ENCODE peak calls at places on chromosome 10, in nine cellular contexts. One of them, this sample, is unnamed.

GRCh38 chr10:28284126-28284525 is 18.7 kb downstream of the MPP7 start:
- DNase-seq in Calu3: no peak
- DNase-seq in GM13977: no peak
- DNase-seq in naive thymus-derived CD4-positive, alpha-beta T cell: no peak
- DNase-seq in NCI-H524 treated with DMSO at 0.1 percent for 48 hours: no peak
- DNase-seq in natural killer cell treated with Interleukin-12 subunit alpha and Interleukin-12 subunit beta and Interleukin-15 and Interleukin-18, amount 100 ng/mL, for 72 hours: no peak
- DNase-seq in stimulated activated naive CD8-positive, alpha-beta T cell treated with anti-CD3 and anti-CD28 coated beads, Interleukin-15, Interleukin-2, amounts not matched to agents 100 U/mL and 50 U/mL, for 24 hours: no peak
- DNase-seq in hippocampal formation: no peak
- DNase-seq in T-helper 22 cell: no peak
- DNase-seq in this sample: no peak

GRCh38 chr10:92598321-92598720 is 5.4 kb downstream of the KIF11 start:
- DNase-seq in Calu3: no peak
- DNase-seq in GM13977: no peak
- DNase-seq in naive thymus-derived CD4-positive, alpha-beta T cell: no peak
- DNase-seq in NCI-H524 treated with DMSO at 0.1 percent for 48 hours: no peak
- DNase-seq in natural killer cell treated with Interleukin-12 subunit alpha and Interleukin-12 subunit beta and Interleukin-15 and Interleukin-18, amount 100 ng/mL, for 72 hours: no peak
- DNase-seq in stimulated activated naive CD8-positive, alpha-beta T cell treated with anti-CD3 and anti-CD28 coated beads, Interleukin-15, Interleukin-2, amounts not matched to agents 100 U/mL and 50 U/mL, for 24 hours: no peak
- DNase-seq in hippocampal formation: no peak
- DNase-seq in T-helper 22 cell: no peak
- DNase-seq in this sample: no peak

GRCh38 chr10:68897336-68897741 is 3.8 kb upstream of the DDX50 start:
- DNase-seq in Calu3: peak; percentile 70
- DNase-seq in GM13977: peak; percentile 43
- DNase-seq in naive thymus-derived CD4-positive, alpha-beta T cell: no peak
- DNase-seq in NCI-H524 treated with DMSO at 0.1 percent for 48 hours: peak; percentile 1
- DNase-seq in natural killer cell treated with Interleukin-12 subunit alpha and Interleukin-12 subunit beta and Interleukin-15 and Interleukin-18, amount 100 ng/mL, for 72 hours: no peak
- DNase-seq in stimulated activated naive CD8-positive, alpha-beta T cell treated with anti-CD3 and anti-CD28 coated beads, Interleukin-15, Interleukin-2, amounts not matched to agents 100 U/mL and 50 U/mL, for 24 hours: peak; percentile 34
- DNase-seq in hippocampal formation: peak; percentile 89
- DNase-seq in T-helper 22 cell: no peak
- DNase-seq in this sample: peak; percentile 28

GRCh38 chr10:103145046-103145445 is 48.0 kb downstream of the NT5C2 start:
- DNase-seq in Calu3: no peak
- DNase-seq in GM13977: no peak
- DNase-seq in naive thymus-derived CD4-positive, alpha-beta T cell: no peak
- DNase-seq in NCI-H524 treated with DMSO at 0.1 percent for 48 hours: no peak
- DNase-seq in natural killer cell treated with Interleukin-12 subunit alpha and Interleukin-12 subunit beta and Interleukin-15 and Interleukin-18, amount 100 ng/mL, for 72 hours: no peak
- DNase-seq in stimulated activated naive CD8-positive, alpha-beta T cell treated with anti-CD3 and anti-CD28 coated beads, Interleukin-15, Interleukin-2, amounts not matched to agents 100 U/mL and 50 U/mL, for 24 hours: no peak
- DNase-seq in hippocampal formation: no peak
- DNase-seq in T-helper 22 cell: no peak
- DNase-seq in this sample: no peak

GRCh38 chr10:110115784-110116520 is 91.5 kb upstream of the MXI1 start:
- DNase-seq in Calu3: no peak
- DNase-seq in GM13977: no peak
- DNase-seq in naive thymus-derived CD4-positive, alpha-beta T cell: no peak
- DNase-seq in NCI-H524 treated with DMSO at 0.1 percent for 48 hours: no peak
- DNase-seq in natural killer cell treated with Interleukin-12 subunit alpha and Interleukin-12 subunit beta and Interleukin-15 and Interleukin-18, amount 100 ng/mL, for 72 hours: no peak
- DNase-seq in stimulated activated naive CD8-positive, alpha-beta T cell treated with anti-CD3 and anti-CD28 coated beads, Interleukin-15, Interleukin-2, amounts not matched to agents 100 U/mL and 50 U/mL, for 24 hours: no peak
- DNase-seq in hippocampal formation: no peak
- DNase-seq in T-helper 22 cell: no peak
- DNase-seq in this sample: no peak

GRCh38 chr10:131886181-131886716 is 14.6 kb upstream of the PPP2R2D start:
- DNase-seq in Calu3: no peak
- DNase-seq in GM13977: no peak
- DNase-seq in naive thymus-derived CD4-positive, alpha-beta T cell: no peak
- DNase-seq in NCI-H524 treated with DMSO at 0.1 percent for 48 hours: no peak
- DNase-seq in natural killer cell treated with Interleukin-12 subunit alpha and Interleukin-12 subunit beta and Interleukin-15 and Interleukin-18, amount 100 ng/mL, for 72 hours: no peak
- DNase-seq in stimulated activated naive CD8-positive, alpha-beta T cell treated with anti-CD3 and anti-CD28 coated beads, Interleukin-15, Interleukin-2, amounts not matched to agents 100 U/mL and 50 U/mL, for 24 hours: no peak
- DNase-seq in hippocampal formation: no peak
- DNase-seq in T-helper 22 cell: no peak
- DNase-seq in this sample: no peak

GRCh38 chr10:62374862-62375710 is 917 bp downstream of the ZNF365 start:
- DNase-seq in Calu3: peak; percentile 38
- DNase-seq in GM13977: peak; percentile 24
- DNase-seq in naive thymus-derived CD4-positive, alpha-beta T cell: no peak
- DNase-seq in NCI-H524 treated with DMSO at 0.1 percent for 48 hours: no peak
- DNase-seq in natural killer cell treated with Interleukin-12 subunit alpha and Interleukin-12 subunit beta and Interleukin-15 and Interleukin-18, amount 100 ng/mL, for 72 hours: no peak
- DNase-seq in stimulated activated naive CD8-positive, alpha-beta T cell treated with anti-CD3 and anti-CD28 coated beads, Interleukin-15, Interleukin-2, amounts not matched to agents 100 U/mL and 50 U/mL, for 24 hours: no peak
- DNase-seq in hippocampal formation: peak; percentile 51
- DNase-seq in T-helper 22 cell: no peak
- DNase-seq in this sample: no peak

GRCh38 chr10:7488418-7488829 is 77.6 kb upstream of the SFMBT2 start:
- DNase-seq in Calu3: peak; percentile 11
- DNase-seq in GM13977: no peak
- DNase-seq in naive thymus-derived CD4-positive, alpha-beta T cell: no peak
- DNase-seq in NCI-H524 treated with DMSO at 0.1 percent for 48 hours: no peak
- DNase-seq in natural killer cell treated with Interleukin-12 subunit alpha and Interleukin-12 subunit beta and Interleukin-15 and Interleukin-18, amount 100 ng/mL, for 72 hours: no peak
- DNase-seq in stimulated activated naive CD8-positive, alpha-beta T cell treated with anti-CD3 and anti-CD28 coated beads, Interleukin-15, Interleukin-2, amounts not matched to agents 100 U/mL and 50 U/mL, for 24 hours: no peak
- DNase-seq in hippocampal formation: no peak
- DNase-seq in T-helper 22 cell: no peak
- DNase-seq in this sample: no peak

GRCh38 chr10:67650558-67650957 is 45.4 kb downstream of the CTNNA3 start:
- DNase-seq in Calu3: no peak
- DNase-seq in GM13977: no peak
- DNase-seq in naive thymus-derived CD4-positive, alpha-beta T cell: no peak
- DNase-seq in NCI-H524 treated with DMSO at 0.1 percent for 48 hours: no peak
- DNase-seq in natural killer cell treated with Interleukin-12 subunit alpha and Interleukin-12 subunit beta and Interleukin-15 and Interleukin-18, amount 100 ng/mL, for 72 hours: no peak
- DNase-seq in stimulated activated naive CD8-positive, alpha-beta T cell treated with anti-CD3 and anti-CD28 coated beads, Interleukin-15, Interleukin-2, amounts not matched to agents 100 U/mL and 50 U/mL, for 24 hours: no peak
- DNase-seq in hippocampal formation: no peak
- DNase-seq in T-helper 22 cell: no peak
- DNase-seq in this sample: no peak

GRCh38 chr10:96387151-96387550 is 28.3 kb upstream of the OPALIN start:
- DNase-seq in Calu3: no peak
- DNase-seq in GM13977: no peak
- DNase-seq in naive thymus-derived CD4-positive, alpha-beta T cell: no peak
- DNase-seq in NCI-H524 treated with DMSO at 0.1 percent for 48 hours: no peak
- DNase-seq in natural killer cell treated with Interleukin-12 subunit alpha and Interleukin-12 subunit beta and Interleukin-15 and Interleukin-18, amount 100 ng/mL, for 72 hours: no peak
- DNase-seq in stimulated activated naive CD8-positive, alpha-beta T cell treated with anti-CD3 and anti-CD28 coated beads, Interleukin-15, Interleukin-2, amounts not matched to agents 100 U/mL and 50 U/mL, for 24 hours: no peak
- DNase-seq in hippocampal formation: no peak
- DNase-seq in T-helper 22 cell: no peak
- DNase-seq in this sample: no peak

GRCh38 chr10:126500866-126501265 is 112.6 kb upstream of the ADAM12 start:
- DNase-seq in Calu3: no peak
- DNase-seq in GM13977: no peak
- DNase-seq in naive thymus-derived CD4-positive, alpha-beta T cell: no peak
- DNase-seq in NCI-H524 treated with DMSO at 0.1 percent for 48 hours: no peak
- DNase-seq in natural killer cell treated with Interleukin-12 subunit alpha and Interleukin-12 subunit beta and Interleukin-15 and Interleukin-18, amount 100 ng/mL, for 72 hours: no peak
- DNase-seq in stimulated activated naive CD8-positive, alpha-beta T cell treated with anti-CD3 and anti-CD28 coated beads, Interleukin-15, Interleukin-2, amounts not matched to agents 100 U/mL and 50 U/mL, for 24 hours: no peak
- DNase-seq in hippocampal formation: no peak
- DNase-seq in T-helper 22 cell: no peak
- DNase-seq in this sample: no peak

GRCh38 chr10:92327445-92328433 is 36.8 kb downstream of the MARCHF5 start:
- DNase-seq in Calu3: no peak
- DNase-seq in GM13977: no peak
- DNase-seq in naive thymus-derived CD4-positive, alpha-beta T cell: no peak
- DNase-seq in NCI-H524 treated with DMSO at 0.1 percent for 48 hours: no peak
- DNase-seq in natural killer cell treated with Interleukin-12 subunit alpha and Interleukin-12 subunit beta and Interleukin-15 and Interleukin-18, amount 100 ng/mL, for 72 hours: no peak
- DNase-seq in stimulated activated naive CD8-positive, alpha-beta T cell treated with anti-CD3 and anti-CD28 coated beads, Interleukin-15, Interleukin-2, amounts not matched to agents 100 U/mL and 50 U/mL, for 24 hours: no peak
- DNase-seq in hippocampal formation: no peak
- DNase-seq in T-helper 22 cell: no peak
- DNase-seq in this sample: no peak

GRCh38 chr10:7890802-7891201 is 72.5 kb downstream of the TAF3 start:
- DNase-seq in Calu3: no peak
- DNase-seq in GM13977: no peak
- DNase-seq in naive thymus-derived CD4-positive, alpha-beta T cell: no peak
- DNase-seq in NCI-H524 treated with DMSO at 0.1 percent for 48 hours: no peak
- DNase-seq in natural killer cell treated with Interleukin-12 subunit alpha and Interleukin-12 subunit beta and Interleukin-15 and Interleukin-18, amount 100 ng/mL, for 72 hours: no peak
- DNase-seq in stimulated activated naive CD8-positive, alpha-beta T cell treated with anti-CD3 and anti-CD28 coated beads, Interleukin-15, Interleukin-2, amounts not matched to agents 100 U/mL and 50 U/mL, for 24 hours: no peak
- DNase-seq in hippocampal formation: no peak
- DNase-seq in T-helper 22 cell: no peak
- DNase-seq in this sample: no peak

GRCh38 chr10:4522296-4523000 is 303.6 kb upstream of the AKR1E2 start:
- DNase-seq in Calu3: no peak
- DNase-seq in GM13977: no peak
- DNase-seq in naive thymus-derived CD4-positive, alpha-beta T cell: no peak
- DNase-seq in NCI-H524 treated with DMSO at 0.1 percent for 48 hours: no peak
- DNase-seq in natural killer cell treated with Interleukin-12 subunit alpha and Interleukin-12 subunit beta and Interleukin-15 and Interleukin-18, amount 100 ng/mL, for 72 hours: no peak
- DNase-seq in stimulated activated naive CD8-positive, alpha-beta T cell treated with anti-CD3 and anti-CD28 coated beads, Interleukin-15, Interleukin-2, amounts not matched to agents 100 U/mL and 50 U/mL, for 24 hours: no peak
- DNase-seq in hippocampal formation: no peak
- DNase-seq in T-helper 22 cell: no peak
- DNase-seq in this sample: no peak

GRCh38 chr10:101840102-101840684 is 3.4 kb downstream of the KCNIP2 start:
- DNase-seq in Calu3: peak; percentile 48
- DNase-seq in GM13977: peak; percentile 40
- DNase-seq in naive thymus-derived CD4-positive, alpha-beta T cell: no peak
- DNase-seq in NCI-H524 treated with DMSO at 0.1 percent for 48 hours: no peak
- DNase-seq in natural killer cell treated with Interleukin-12 subunit alpha and Interleukin-12 subunit beta and Interleukin-15 and Interleukin-18, amount 100 ng/mL, for 72 hours: peak; percentile 40
- DNase-seq in stimulated activated naive CD8-positive, alpha-beta T cell treated with anti-CD3 and anti-CD28 coated beads, Interleukin-15, Interleukin-2, amounts not matched to agents 100 U/mL and 50 U/mL, for 24 hours: peak; percentile 52
- DNase-seq in hippocampal formation: no peak
- DNase-seq in T-helper 22 cell: no peak
- DNase-seq in this sample: peak; percentile 61

GRCh38 chr10:16996530-16996964 is 133.1 kb downstream of the CUBN start:
- DNase-seq in Calu3: no peak
- DNase-seq in GM13977: no peak
- DNase-seq in naive thymus-derived CD4-positive, alpha-beta T cell: no peak
- DNase-seq in NCI-H524 treated with DMSO at 0.1 percent for 48 hours: no peak
- DNase-seq in natural killer cell treated with Interleukin-12 subunit alpha and Interleukin-12 subunit beta and Interleukin-15 and Interleukin-18, amount 100 ng/mL, for 72 hours: no peak
- DNase-seq in stimulated activated naive CD8-positive, alpha-beta T cell treated with anti-CD3 and anti-CD28 coated beads, Interleukin-15, Interleukin-2, amounts not matched to agents 100 U/mL and 50 U/mL, for 24 hours: no peak
- DNase-seq in hippocampal formation: no peak
- DNase-seq in T-helper 22 cell: no peak
- DNase-seq in this sample: no peak

GRCh38 chr10:93280699-93281366 is 201.3 kb downstream of the MYOF start:
- DNase-seq in Calu3: no peak
- DNase-seq in GM13977: no peak
- DNase-seq in naive thymus-derived CD4-positive, alpha-beta T cell: no peak
- DNase-seq in NCI-H524 treated with DMSO at 0.1 percent for 48 hours: no peak
- DNase-seq in natural killer cell treated with Interleukin-12 subunit alpha and Interleukin-12 subunit beta and Interleukin-15 and Interleukin-18, amount 100 ng/mL, for 72 hours: no peak
- DNase-seq in stimulated activated naive CD8-positive, alpha-beta T cell treated with anti-CD3 and anti-CD28 coated beads, Interleukin-15, Interleukin-2, amounts not matched to agents 100 U/mL and 50 U/mL, for 24 hours: no peak
- DNase-seq in hippocampal formation: no peak
- DNase-seq in T-helper 22 cell: no peak
- DNase-seq in this sample: no peak

GRCh38 chr10:12432402-12433189 is 83.2 kb downstream of the CAMK1D start:
- DNase-seq in Calu3: no peak
- DNase-seq in GM13977: no peak
- DNase-seq in naive thymus-derived CD4-positive, alpha-beta T cell: no peak
- DNase-seq in NCI-H524 treated with DMSO at 0.1 percent for 48 hours: no peak
- DNase-seq in natural killer cell treated with Interleukin-12 subunit alpha and Interleukin-12 subunit beta and Interleukin-15 and Interleukin-18, amount 100 ng/mL, for 72 hours: no peak
- DNase-seq in stimulated activated naive CD8-positive, alpha-beta T cell treated with anti-CD3 and anti-CD28 coated beads, Interleukin-15, Interleukin-2, amounts not matched to agents 100 U/mL and 50 U/mL, for 24 hours: no peak
- DNase-seq in hippocampal formation: no peak
- DNase-seq in T-helper 22 cell: no peak
- DNase-seq in this sample: no peak

GRCh38 chr10:22317121-22317370 is 858 bp downstream of the COMMD3 start:
- DNase-seq in Calu3: no peak
- DNase-seq in GM13977: no peak
- DNase-seq in naive thymus-derived CD4-positive, alpha-beta T cell: no peak
- DNase-seq in NCI-H524 treated with DMSO at 0.1 percent for 48 hours: no peak
- DNase-seq in natural killer cell treated with Interleukin-12 subunit alpha and Interleukin-12 subunit beta and Interleukin-15 and Interleukin-18, amount 100 ng/mL, for 72 hours: no peak
- DNase-seq in stimulated activated naive CD8-positive, alpha-beta T cell treated with anti-CD3 and anti-CD28 coated beads, Interleukin-15, Interleukin-2, amounts not matched to agents 100 U/mL and 50 U/mL, for 24 hours: no peak
- DNase-seq in hippocampal formation: no peak
- DNase-seq in T-helper 22 cell: no peak
- DNase-seq in this sample: no peak

GRCh38 chr10:88045544-88046415 is 182.4 kb downstream of the PTEN start:
- DNase-seq in Calu3: no peak
- DNase-seq in GM13977: no peak
- DNase-seq in naive thymus-derived CD4-positive, alpha-beta T cell: no peak
- DNase-seq in NCI-H524 treated with DMSO at 0.1 percent for 48 hours: no peak
- DNase-seq in natural killer cell treated with Interleukin-12 subunit alpha and Interleukin-12 subunit beta and Interleukin-15 and Interleukin-18, amount 100 ng/mL, for 72 hours: no peak
- DNase-seq in stimulated activated naive CD8-positive, alpha-beta T cell treated with anti-CD3 and anti-CD28 coated beads, Interleukin-15, Interleukin-2, amounts not matched to agents 100 U/mL and 50 U/mL, for 24 hours: no peak
- DNase-seq in hippocampal formation: peak; percentile 16
- DNase-seq in T-helper 22 cell: no peak
- DNase-seq in this sample: no peak

GRCh38 chr10:131109291-131109690 is 202.2 kb downstream of the TCERG1L start:
- DNase-seq in Calu3: no peak
- DNase-seq in GM13977: no peak
- DNase-seq in naive thymus-derived CD4-positive, alpha-beta T cell: no peak
- DNase-seq in NCI-H524 treated with DMSO at 0.1 percent for 48 hours: no peak
- DNase-seq in natural killer cell treated with Interleukin-12 subunit alpha and Interleukin-12 subunit beta and Interleukin-15 and Interleukin-18, amount 100 ng/mL, for 72 hours: no peak
- DNase-seq in stimulated activated naive CD8-positive, alpha-beta T cell treated with anti-CD3 and anti-CD28 coated beads, Interleukin-15, Interleukin-2, amounts not matched to agents 100 U/mL and 50 U/mL, for 24 hours: no peak
- DNase-seq in hippocampal formation: no peak
- DNase-seq in T-helper 22 cell: no peak
- DNase-seq in this sample: no peak

GRCh38 chr10:71059943-71060342 is 152.4 kb upstream of the UNC5B start:
- DNase-seq in Calu3: no peak
- DNase-seq in GM13977: no peak
- DNase-seq in naive thymus-derived CD4-positive, alpha-beta T cell: no peak
- DNase-seq in NCI-H524 treated with DMSO at 0.1 percent for 48 hours: no peak
- DNase-seq in natural killer cell treated with Interleukin-12 subunit alpha and Interleukin-12 subunit beta and Interleukin-15 and Interleukin-18, amount 100 ng/mL, for 72 hours: no peak
- DNase-seq in stimulated activated naive CD8-positive, alpha-beta T cell treated with anti-CD3 and anti-CD28 coated beads, Interleukin-15, Interleukin-2, amounts not matched to agents 100 U/mL and 50 U/mL, for 24 hours: no peak
- DNase-seq in hippocampal formation: no peak
- DNase-seq in T-helper 22 cell: no peak
- DNase-seq in this sample: no peak

GRCh38 chr10:132684164-132684891 is 101.6 kb downstream of the NKX6-2 start:
- DNase-seq in Calu3: peak; percentile 10
- DNase-seq in GM13977: no peak
- DNase-seq in naive thymus-derived CD4-positive, alpha-beta T cell: peak; percentile 30
- DNase-seq in NCI-H524 treated with DMSO at 0.1 percent for 48 hours: no peak
- DNase-seq in natural killer cell treated with Interleukin-12 subunit alpha and Interleukin-12 subunit beta and Interleukin-15 and Interleukin-18, amount 100 ng/mL, for 72 hours: peak; percentile 62
- DNase-seq in stimulated activated naive CD8-positive, alpha-beta T cell treated with anti-CD3 and anti-CD28 coated beads, Interleukin-15, Interleukin-2, amounts not matched to agents 100 U/mL and 50 U/mL, for 24 hours: peak; percentile 42
- DNase-seq in hippocampal formation: no peak
- DNase-seq in T-helper 22 cell: no peak
- DNase-seq in this sample: no peak

GRCh38 chr10:91901784-91902677 is 7.3 kb downstream of the FGFBP3 start:
- DNase-seq in Calu3: peak; percentile 38
- DNase-seq in GM13977: no peak
- DNase-seq in naive thymus-derived CD4-positive, alpha-beta T cell: no peak
- DNase-seq in NCI-H524 treated with DMSO at 0.1 percent for 48 hours: no peak
- DNase-seq in natural killer cell treated with Interleukin-12 subunit alpha and Interleukin-12 subunit beta and Interleukin-15 and Interleukin-18, amount 100 ng/mL, for 72 hours: peak; percentile 81
- DNase-seq in stimulated activated naive CD8-positive, alpha-beta T cell treated with anti-CD3 and anti-CD28 coated beads, Interleukin-15, Interleukin-2, amounts not matched to agents 100 U/mL and 50 U/mL, for 24 hours: peak; percentile 54
- DNase-seq in hippocampal formation: no peak
- DNase-seq in T-helper 22 cell: peak; percentile 21
- DNase-seq in this sample: no peak

GRCh38 chr10:131396108-131397010 is 84.8 kb upstream of the TCERG1L start:
- DNase-seq in Calu3: no peak
- DNase-seq in GM13977: no peak
- DNase-seq in naive thymus-derived CD4-positive, alpha-beta T cell: no peak
- DNase-seq in NCI-H524 treated with DMSO at 0.1 percent for 48 hours: no peak
- DNase-seq in natural killer cell treated with Interleukin-12 subunit alpha and Interleukin-12 subunit beta and Interleukin-15 and Interleukin-18, amount 100 ng/mL, for 72 hours: no peak
- DNase-seq in stimulated activated naive CD8-positive, alpha-beta T cell treated with anti-CD3 and anti-CD28 coated beads, Interleukin-15, Interleukin-2, amounts not matched to agents 100 U/mL and 50 U/mL, for 24 hours: no peak
- DNase-seq in hippocampal formation: no peak
- DNase-seq in T-helper 22 cell: no peak
- DNase-seq in this sample: no peak

This sample was measured in amygdala.